ENCODE peak calls at places on chromosomes 7 and 10, in nine cellular contexts. One of them, this sample, is unnamed.

GRCh38 chr10:131165092-131165491 is 146.4 kb downstream of the TCERG1L start:
- DNase-seq in HEK293T: no peak
- DNase-seq in neuronal stem cell: no peak
- DNase-seq in activated CD4-positive, CD25-positive, alpha-beta regulatory T cell: no peak
- DNase-seq in heart right ventricle: no peak
- DNase-seq in colonic mucosa: no peak
- DNase-seq in spleen: no peak
- DNase-seq in stimulated activated CD4-positive, alpha-beta T cell treated with anti-CD3 and anti-CD28 coated beads, Interleukin-12 subunit alpha, Interleukin-12 subunit beta, amount 100 ng/mL, for 48 hours: no peak
- DNase-seq in SK-N-DZ: no peak
- DNase-seq in this sample: no peak

GRCh38 chr7:1152492-1152891 is 7.5 kb downstream of the ZFAND2A start:
- DNase-seq in spleen: peak; percentile 17
- DNase-seq in SK-N-DZ: no peak
- DNase-seq in HEK293T: no peak
- DNase-seq in neuronal stem cell: no peak
- DNase-seq in stimulated activated CD4-positive, alpha-beta T cell treated with anti-CD3 and anti-CD28 coated beads, Interleukin-12 subunit alpha, Interleukin-12 subunit beta, amount 100 ng/mL, for 48 hours: no peak
- DNase-seq in heart right ventricle: no peak
- DNase-seq in colonic mucosa: no peak
- DNase-seq in activated CD4-positive, CD25-positive, alpha-beta regulatory T cell: no peak
- DNase-seq in this sample: no peak

GRCh38 chr7:27928001-27928400 is 188.0 kb downstream of the TAX1BP1 start:
- DNase-seq in SK-N-DZ: no peak
- DNase-seq in spleen: no peak
- DNase-seq in HEK293T: no peak
- DNase-seq in neuronal stem cell: no peak
- DNase-seq in stimulated activated CD4-positive, alpha-beta T cell treated with anti-CD3 and anti-CD28 coated beads, Interleukin-12 subunit alpha, Interleukin-12 subunit beta, amount 100 ng/mL, for 48 hours: no peak
- DNase-seq in activated CD4-positive, CD25-positive, alpha-beta regulatory T cell: no peak
- DNase-seq in colonic mucosa: no peak
- DNase-seq in heart right ventricle: no peak
- DNase-seq in this sample: no peak

GRCh38 chr7:122885583-122886356 is 490 bp downstream of the CADPS2 start:
- DNase-seq in neuronal stem cell: peak; percentile 32
- DNase-seq in colonic mucosa: peak; percentile 45
- DNase-seq in spleen: peak; percentile 76
- DNase-seq in SK-N-DZ: peak; percentile 22
- DNase-seq in heart right ventricle: peak; percentile 61
- DNase-seq in stimulated activated CD4-positive, alpha-beta T cell treated with anti-CD3 and anti-CD28 coated beads, Interleukin-12 subunit alpha, Interleukin-12 subunit beta, amount 100 ng/mL, for 48 hours: no peak
- DNase-seq in activated CD4-positive, CD25-positive, alpha-beta regulatory T cell: no peak
- DNase-seq in HEK293T: peak; percentile 49
- DNase-seq in this sample: no peak

GRCh38 chr7:128892521-128893250 is 17.8 kb downstream of the KCP start:
- DNase-seq in heart right ventricle: no peak
- DNase-seq in neuronal stem cell: no peak
- DNase-seq in spleen: peak; percentile 61
- DNase-seq in HEK293T: no peak
- DNase-seq in activated CD4-positive, CD25-positive, alpha-beta regulatory T cell: no peak
- DNase-seq in colonic mucosa: no peak
- DNase-seq in stimulated activated CD4-positive, alpha-beta T cell treated with anti-CD3 and anti-CD28 coated beads, Interleukin-12 subunit alpha, Interleukin-12 subunit beta, amount 100 ng/mL, for 48 hours: no peak
- DNase-seq in SK-N-DZ: no peak
- DNase-seq in this sample: no peak

GRCh38 chr7:142626420-142627035 is 122.7 kb upstream of the PRSS1 start:
- DNase-seq in spleen: peak; percentile 73
- DNase-seq in activated CD4-positive, CD25-positive, alpha-beta regulatory T cell: peak; percentile 29
- DNase-seq in colonic mucosa: peak; percentile 69
- DNase-seq in neuronal stem cell: peak; percentile 45
- DNase-seq in heart right ventricle: no peak
- DNase-seq in stimulated activated CD4-positive, alpha-beta T cell treated with anti-CD3 and anti-CD28 coated beads, Interleukin-12 subunit alpha, Interleukin-12 subunit beta, amount 100 ng/mL, for 48 hours: peak; percentile 73
- DNase-seq in HEK293T: peak; percentile 68
- DNase-seq in SK-N-DZ: peak; percentile 73
- DNase-seq in this sample: peak; percentile 29

GRCh38 chr7:101390901-101391301 is 28.2 kb downstream of the COL26A1 start:
- DNase-seq in colonic mucosa: no peak
- DNase-seq in HEK293T: no peak
- DNase-seq in neuronal stem cell: peak; percentile 76
- DNase-seq in heart right ventricle: peak; percentile 40
- DNase-seq in stimulated activated CD4-positive, alpha-beta T cell treated with anti-CD3 and anti-CD28 coated beads, Interleukin-12 subunit alpha, Interleukin-12 subunit beta, amount 100 ng/mL, for 48 hours: no peak
- DNase-seq in spleen: peak; percentile 88
- DNase-seq in activated CD4-positive, CD25-positive, alpha-beta regulatory T cell: peak; percentile 26
- DNase-seq in SK-N-DZ: peak; percentile 80
- DNase-seq in this sample: no peak

GRCh38 chr10:33631991-33632390 is 297.5 kb upstream of the NRP1 start:
- DNase-seq in stimulated activated CD4-positive, alpha-beta T cell treated with anti-CD3 and anti-CD28 coated beads, Interleukin-12 subunit alpha, Interleukin-12 subunit beta, amount 100 ng/mL, for 48 hours: no peak
- DNase-seq in spleen: no peak
- DNase-seq in heart right ventricle: no peak
- DNase-seq in neuronal stem cell: no peak
- DNase-seq in activated CD4-positive, CD25-positive, alpha-beta regulatory T cell: no peak
- DNase-seq in SK-N-DZ: no peak
- DNase-seq in HEK293T: no peak
- DNase-seq in colonic mucosa: no peak
- DNase-seq in this sample: no peak

GRCh38 chr7:121953601-121954000 is 80.6 kb downstream of the PTPRZ1 start:
- DNase-seq in heart right ventricle: no peak
- DNase-seq in colonic mucosa: no peak
- DNase-seq in neuronal stem cell: no peak
- DNase-seq in stimulated activated CD4-positive, alpha-beta T cell treated with anti-CD3 and anti-CD28 coated beads, Interleukin-12 subunit alpha, Interleukin-12 subunit beta, amount 100 ng/mL, for 48 hours: no peak
- DNase-seq in HEK293T: no peak
- DNase-seq in spleen: no peak
- DNase-seq in activated CD4-positive, CD25-positive, alpha-beta regulatory T cell: no peak
- DNase-seq in SK-N-DZ: no peak
- DNase-seq in this sample: no peak

GRCh38 chr10:98536551-98536950 is 89.8 kb upstream of the HPS1 start:
- DNase-seq in activated CD4-positive, CD25-positive, alpha-beta regulatory T cell: no peak
- DNase-seq in stimulated activated CD4-positive, alpha-beta T cell treated with anti-CD3 and anti-CD28 coated beads, Interleukin-12 subunit alpha, Interleukin-12 subunit beta, amount 100 ng/mL, for 48 hours: no peak
- DNase-seq in neuronal stem cell: no peak
- DNase-seq in HEK293T: no peak
- DNase-seq in SK-N-DZ: no peak
- DNase-seq in colonic mucosa: peak; percentile 25
- DNase-seq in spleen: no peak
- DNase-seq in heart right ventricle: no peak
- DNase-seq in this sample: no peak

GRCh38 chr10:91319336-91319735 is 90.8 kb upstream of the HECTD2 start:
- DNase-seq in heart right ventricle: no peak
- DNase-seq in stimulated activated CD4-positive, alpha-beta T cell treated with anti-CD3 and anti-CD28 coated beads, Interleukin-12 subunit alpha, Interleukin-12 subunit beta, amount 100 ng/mL, for 48 hours: no peak
- DNase-seq in spleen: no peak
- DNase-seq in neuronal stem cell: no peak
- DNase-seq in HEK293T: no peak
- DNase-seq in colonic mucosa: no peak
- DNase-seq in activated CD4-positive, CD25-positive, alpha-beta regulatory T cell: no peak
- DNase-seq in SK-N-DZ: no peak
- DNase-seq in this sample: no peak

GRCh38 chr10:48463318-48464003 is 141.4 kb downstream of the ARHGAP22 start:
- DNase-seq in activated CD4-positive, CD25-positive, alpha-beta regulatory T cell: no peak
- DNase-seq in HEK293T: no peak
- DNase-seq in stimulated activated CD4-positive, alpha-beta T cell treated with anti-CD3 and anti-CD28 coated beads, Interleukin-12 subunit alpha, Interleukin-12 subunit beta, amount 100 ng/mL, for 48 hours: no peak
- DNase-seq in colonic mucosa: peak; percentile 8
- DNase-seq in SK-N-DZ: peak; percentile 60
- DNase-seq in spleen: peak; percentile 60
- DNase-seq in neuronal stem cell: no peak
- DNase-seq in heart right ventricle: no peak
- DNase-seq in this sample: no peak

GRCh38 chr10:112332509-112333228 is 41.2 kb upstream of the ACSL5 start:
- DNase-seq in activated CD4-positive, CD25-positive, alpha-beta regulatory T cell: no peak
- DNase-seq in neuronal stem cell: no peak
- DNase-seq in HEK293T: no peak
- DNase-seq in heart right ventricle: no peak
- DNase-seq in colonic mucosa: peak; percentile 38
- DNase-seq in SK-N-DZ: no peak
- DNase-seq in spleen: no peak
- DNase-seq in stimulated activated CD4-positive, alpha-beta T cell treated with anti-CD3 and anti-CD28 coated beads, Interleukin-12 subunit alpha, Interleukin-12 subunit beta, amount 100 ng/mL, for 48 hours: no peak
- DNase-seq in this sample: no peak

GRCh38 chr7:90933984-90934383 is 330.2 kb upstream of the FZD1 start:
- DNase-seq in heart right ventricle: no peak
- DNase-seq in HEK293T: no peak
- DNase-seq in spleen: no peak
- DNase-seq in activated CD4-positive, CD25-positive, alpha-beta regulatory T cell: no peak
- DNase-seq in colonic mucosa: no peak
- DNase-seq in stimulated activated CD4-positive, alpha-beta T cell treated with anti-CD3 and anti-CD28 coated beads, Interleukin-12 subunit alpha, Interleukin-12 subunit beta, amount 100 ng/mL, for 48 hours: no peak
- DNase-seq in SK-N-DZ: no peak
- DNase-seq in neuronal stem cell: no peak
- DNase-seq in this sample: no peak

GRCh38 chr7:48708635-48709034 is 215.7 kb upstream of the CDC14C start:
- DNase-seq in HEK293T: no peak
- DNase-seq in activated CD4-positive, CD25-positive, alpha-beta regulatory T cell: no peak
- DNase-seq in heart right ventricle: no peak
- DNase-seq in spleen: no peak
- DNase-seq in neuronal stem cell: peak; percentile 11
- DNase-seq in SK-N-DZ: no peak
- DNase-seq in colonic mucosa: no peak
- DNase-seq in stimulated activated CD4-positive, alpha-beta T cell treated with anti-CD3 and anti-CD28 coated beads, Interleukin-12 subunit alpha, Interleukin-12 subunit beta, amount 100 ng/mL, for 48 hours: no peak
- DNase-seq in this sample: no peak

GRCh38 chr10:133335238-133336122 is 1.2 kb downstream of the CALY start:
- DNase-seq in SK-N-DZ: peak; percentile 52
- DNase-seq in heart right ventricle: no peak
- DNase-seq in colonic mucosa: peak; percentile 44
- DNase-seq in stimulated activated CD4-positive, alpha-beta T cell treated with anti-CD3 and anti-CD28 coated beads, Interleukin-12 subunit alpha, Interleukin-12 subunit beta, amount 100 ng/mL, for 48 hours: peak; percentile 58
- DNase-seq in neuronal stem cell: peak; percentile 70
- DNase-seq in activated CD4-positive, CD25-positive, alpha-beta regulatory T cell: peak; percentile 69
- DNase-seq in spleen: peak; percentile 85
- DNase-seq in HEK293T: peak; percentile 61
- DNase-seq in this sample: peak; percentile 82

GRCh38 chr10:22002531-22003110 is 909 bp downstream of the DNAJC1 start:
- DNase-seq in neuronal stem cell: no peak
- DNase-seq in colonic mucosa: peak; percentile 25
- DNase-seq in stimulated activated CD4-positive, alpha-beta T cell treated with anti-CD3 and anti-CD28 coated beads, Interleukin-12 subunit alpha, Interleukin-12 subunit beta, amount 100 ng/mL, for 48 hours: no peak
- DNase-seq in SK-N-DZ: peak; percentile 9
- DNase-seq in spleen: no peak
- DNase-seq in heart right ventricle: no peak
- DNase-seq in activated CD4-positive, CD25-positive, alpha-beta regulatory T cell: no peak
- DNase-seq in HEK293T: peak; percentile 18
- DNase-seq in this sample: no peak

GRCh38 chr7:359776-360361 is 69.9 kb downstream of the FOXL3 start:
- DNase-seq in spleen: peak; percentile 73
- DNase-seq in SK-N-DZ: no peak
- DNase-seq in heart right ventricle: peak; percentile 7
- DNase-seq in activated CD4-positive, CD25-positive, alpha-beta regulatory T cell: no peak
- DNase-seq in neuronal stem cell: no peak
- DNase-seq in HEK293T: no peak
- DNase-seq in colonic mucosa: no peak
- DNase-seq in stimulated activated CD4-positive, alpha-beta T cell treated with anti-CD3 and anti-CD28 coated beads, Interleukin-12 subunit alpha, Interleukin-12 subunit beta, amount 100 ng/mL, for 48 hours: no peak
- DNase-seq in this sample: no peak

GRCh38 chr10:101611506-101611905 is 23.4 kb downstream of the DPCD start:
- DNase-seq in stimulated activated CD4-positive, alpha-beta T cell treated with anti-CD3 and anti-CD28 coated beads, Interleukin-12 subunit alpha, Interleukin-12 subunit beta, amount 100 ng/mL, for 48 hours: no peak
- DNase-seq in colonic mucosa: no peak
- DNase-seq in activated CD4-positive, CD25-positive, alpha-beta regulatory T cell: no peak
- DNase-seq in HEK293T: no peak
- DNase-seq in spleen: no peak
- DNase-seq in neuronal stem cell: no peak
- DNase-seq in heart right ventricle: no peak
- DNase-seq in SK-N-DZ: no peak
- DNase-seq in this sample: no peak

GRCh38 chr7:134254311-134254710 is 62.4 kb downstream of the SLC35B4 start:
- DNase-seq in heart right ventricle: no peak
- DNase-seq in spleen: no peak
- DNase-seq in stimulated activated CD4-positive, alpha-beta T cell treated with anti-CD3 and anti-CD28 coated beads, Interleukin-12 subunit alpha, Interleukin-12 subunit beta, amount 100 ng/mL, for 48 hours: no peak
- DNase-seq in neuronal stem cell: no peak
- DNase-seq in colonic mucosa: no peak
- DNase-seq in SK-N-DZ: no peak
- DNase-seq in activated CD4-positive, CD25-positive, alpha-beta regulatory T cell: no peak
- DNase-seq in HEK293T: no peak
- DNase-seq in this sample: no peak

GRCh38 chr10:6843477-6843876 is 263.4 kb upstream of the PRKCQ start:
- DNase-seq in HEK293T: no peak
- DNase-seq in spleen: no peak
- DNase-seq in stimulated activated CD4-positive, alpha-beta T cell treated with anti-CD3 and anti-CD28 coated beads, Interleukin-12 subunit alpha, Interleukin-12 subunit beta, amount 100 ng/mL, for 48 hours: no peak
- DNase-seq in neuronal stem cell: no peak
- DNase-seq in heart right ventricle: no peak
- DNase-seq in activated CD4-positive, CD25-positive, alpha-beta regulatory T cell: no peak
- DNase-seq in SK-N-DZ: no peak
- DNase-seq in colonic mucosa: no peak
- DNase-seq in this sample: no peak